ENCODE peak calls at places on chromosomes 3 and 15, in ten cellular contexts. P, K, J, U, Y, T, Z, N, F and R are unnamed samples.

GRCh38 chr3:162136136-162136535 is 639.5 kb downstream of the OTOL1 start:
- DNase-seq in T (no peak), U (no peak), K (no peak), F (no peak), Z (no peak), P (no peak), J (no peak), Y (no peak), N (no peak), R (no peak)

GRCh38 chr3:184574552-184575430 is 13.2 kb downstream of the EPHB3 start:
- DNase-seq in J (no peak), Y (peak), K (no peak), U (no peak), F (no peak), N (no peak), Z (no peak), T (no peak), P (no peak), R (no peak)

GRCh38 chr3:47713655-47714054 is 68.0 kb downstream of the SMARCC1 start:
- DNase-seq in N (no peak), T (no peak), Y (no peak), P (no peak), F (no peak), J (no peak), K (peak), Z (no peak), U (no peak), R (no peak)

GRCh38 chr15:100712226-100712625 is 109.8 kb downstream of the ASB7 start:
- DNase-seq in K (peak), U (peak), N (peak), F (peak), P (peak), Z (peak), J (peak), T (peak), Y (no peak), R (no peak)

GRCh38 chr3:53223541-53223966 is 32.3 kb downstream of the TKT start:
- DNase-seq in U (no peak), Y (no peak), K (no peak), N (no peak), J (no peak), Z (no peak), P (no peak), T (peak), F (no peak), R (no peak)

GRCh38 chr15:101498731-101499480 is 9.4 kb upstream of the PCSK6 start:
- DNase-seq in Z (no peak), Y (no peak), U (no peak), P (no peak), T (peak), J (no peak), F (no peak), N (no peak), K (no peak), R (no peak)

GRCh38 chr15:59168536-59168935 is 38.1 kb upstream of the LDHAL6B start:
- DNase-seq in T (no peak), Z (no peak), J (peak), N (peak), F (no peak), Y (no peak), P (no peak), K (peak), U (peak), R (no peak)

GRCh38 chr3:101935081-101935480 is 85.8 kb downstream of the NFKBIZ start:
- DNase-seq in U (no peak), Y (no peak), T (no peak), Z (no peak), J (no peak), N (peak), F (no peak), K (no peak), P (no peak), R (no peak)

GRCh38 chr3:55189359-55189801 is 261.5 kb upstream of the LRTM1 start:
- DNase-seq in K (peak), Z (no peak), P (no peak), J (peak), F (no peak), U (peak), N (no peak), T (no peak), Y (no peak), R (no peak)

GRCh38 chr15:39588531-39589192 is 7.8 kb downstream of the THBS1 start:
- DNase-seq in U (no peak), Z (no peak), K (peak), J (no peak), T (no peak), N (peak), P (no peak), F (no peak), Y (no peak), R (no peak)

GRCh38 chr3:70308760-70309159 is 3.7 kb downstream of the MDFIC2 start:
- DNase-seq in U (peak), K (peak), J (peak), N (no peak), F (no peak), T (no peak), P (no peak), Y (peak), Z (no peak), R (no peak)

GRCh38 chr3:178968996-178969700 is 102.5 kb downstream of the ZMAT3 start:
- DNase-seq in U (no peak), K (no peak), T (no peak), N (no peak), Z (no peak), Y (no peak), P (no peak), F (no peak), J (no peak), R (no peak)

GRCh38 chr3:193812791-193813505 is 219.9 kb downstream of the OPA1 start:
- DNase-seq in J (no peak), U (no peak), N (no peak), Y (no peak), P (no peak), K (no peak), T (no peak), Z (peak), F (no peak), R (no peak)

GRCh38 chr3:64924961-64925360 is 237.2 kb upstream of the ADAMTS9 start:
- DNase-seq in Z (no peak), K (no peak), P (no peak), T (no peak), J (no peak), N (no peak), U (no peak), Y (no peak), F (no peak), R (no peak)

GRCh38 chr3:7282988-7283387 is 422.1 kb downstream of the GRM7 start:
- DNase-seq in Z (no peak), N (no peak), J (peak), Y (no peak), P (no peak), F (no peak), T (no peak), U (peak), K (no peak), R (no peak)

GRCh38 chr15:65312400-65312916 is 8.0 kb downstream of the RNU5B-1 start:
- DNase-seq in F (no peak), U (no peak), T (peak), K (no peak), Y (no peak), N (no peak), J (no peak), P (no peak), Z (no peak), R (no peak)
- TF ChIP-seq CTCF in F (no peak), U (no peak), T (no peak), K (no peak), Y (no peak), N (no peak), J (no peak), P (no peak), Z (no peak), R (no peak)

GRCh38 chr15:47741082-47741481 is 23.8 kb downstream of the SEMA6D start:
- DNase-seq in P (no peak), Z (no peak), J (no peak), K (no peak), U (no peak), T (no peak), Y (peak), N (no peak), F (no peak), R (no peak)
- TF ChIP-seq CTCF in P (no peak), Z (no peak), J (no peak), K (no peak), U (no peak), T (no peak), Y (no peak), N (no peak), F (no peak), R (no peak)

GRCh38 chr3:4720316-4721075 is 227.3 kb downstream of the ITPR1 start:
- DNase-seq in Z (peak), Y (peak), F (peak), J (peak), T (peak), U (peak), K (peak), P (peak), N (peak), R (peak)

GRCh38 chr3:4723921-4724698 is 231.0 kb downstream of the ITPR1 start:
- DNase-seq in F (peak), J (no peak), T (no peak), U (no peak), Y (no peak), P (no peak), Z (no peak), N (no peak), K (no peak), R (no peak)

GRCh38 chr3:4719011-4719649 is 226.0 kb downstream of the ITPR1 start:
- DNase-seq in J (no peak), T (no peak), N (no peak), K (no peak), F (no peak), U (no peak), P (no peak), Y (no peak), Z (no peak), R (no peak)

GRCh38 chr3:4721511-4721911 is 228.4 kb downstream of the ITPR1 start:
- DNase-seq in U (peak), Z (no peak), F (no peak), Y (no peak), J (peak), N (peak), T (no peak), K (peak), P (no peak), R (no peak)

DNA sequence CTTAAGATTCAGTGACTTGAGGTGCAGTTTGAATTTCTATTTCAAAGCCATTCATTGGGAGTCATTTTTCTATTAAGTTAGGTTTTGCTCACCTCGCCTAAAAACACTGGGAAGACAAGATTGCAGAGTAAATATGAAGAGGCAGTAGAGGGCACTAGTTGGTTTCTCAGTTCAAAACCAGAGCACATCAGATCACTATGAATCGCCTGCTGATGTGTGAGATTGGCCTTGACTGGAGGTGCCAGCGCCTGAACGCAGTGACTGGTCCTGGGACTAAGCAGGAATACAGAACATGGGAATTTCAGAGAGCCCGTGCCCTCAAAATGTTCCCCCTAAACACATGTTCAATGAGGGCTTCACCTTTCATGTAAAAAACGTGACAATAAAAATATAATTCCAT is 229.0 kb downstream of the ITPR1 start:
- DNase-seq in Z (no peak), N (peak), U (peak), P (no peak), T (peak), F (peak), K (peak), Y (peak), J (peak), R (peak)
- TF ChIP-seq CTCF in Z (no peak), N (peak), U (peak), P (peak), T (peak), F (peak), K (peak), Y (peak), J (no peak), R (peak)

GRCh38 chr3:72977060-72977459 is 19.6 kb upstream of the PPP4R2 start:
- DNase-seq in K (peak), T (no peak), J (no peak), Y (no peak), U (peak), P (no peak), Z (no peak), N (no peak), F (no peak), R (no peak)
- TF ChIP-seq CTCF in K (no peak), T (no peak), J (peak), Y (no peak), U (no peak), P (no peak), Z (peak), N (no peak), F (no peak), R (no peak)

GRCh38 chr3:73192036-73192738 is 130.7 kb downstream of the EBLN2 start:
- DNase-seq in P (no peak), J (no peak), T (no peak), Z (no peak), N (no peak), Y (peak), U (no peak), K (peak), F (no peak), R (peak)
- TF ChIP-seq CTCF in P (no peak), J (no peak), T (no peak), Z (no peak), N (peak), Y (peak), U (no peak), K (peak), F (no peak), R (no peak)

GRCh38 chr3:45908761-45909160 is 22.4 kb downstream of the CCR9 start:
- DNase-seq in J (no peak), T (no peak), Z (no peak), K (no peak), F (no peak), U (no peak), N (no peak), Y (no peak), P (no peak), R (no peak)
- TF ChIP-seq CTCF in J (no peak), T (no peak), Z (no peak), K (no peak), F (no peak), U (no peak), N (no peak), Y (no peak), P (no peak), R (no peak)